ENCODE peak calls at places on chromosomes 4 and X, in five cellular contexts. R, G, C, X and O are unnamed samples.

GRCh38 chrX:146881521-146881920 is 67.0 kb upstream of the CXorf51A start:
- DNase-seq in R (no peak), G (no peak), C (peak), X (no peak), O (peak)

GRCh38 chr4:19224820-19225219 is 1026.9 kb upstream of the SLIT2 start:
- DNase-seq in R (peak), G (peak), C (peak), X (peak), O (peak)

GRCh38 chrX:136295380-136295779 is 5.4 kb upstream of the ADGRG4 start:
- DNase-seq in R (no peak), G (no peak), C (no peak), X (no peak), O (no peak)

GRCh38 chrX:75155830-75156525 is at the start of gene ABCB7:
- DNase-seq in R (peak), G (peak), C (peak), X (peak), O (peak)

GRCh38 chr4:150078041-150078995 is at the start of gene DCLK2:
- DNase-seq in R (peak), G (no peak), C (peak), X (peak), O (peak)

GRCh38 chrX:154715825-154716224 is 35.1 kb downstream of the GAB3 start:
- DNase-seq in R (no peak), G (no peak), C (no peak), X (peak), O (no peak)

GRCh38 chrX:43277879-43278278 is 378.2 kb upstream of the MAOA start:
- DNase-seq in R (no peak), G (no peak), C (no peak), X (no peak), O (no peak)

GRCh38 chr4:2063557-2064275 is 4.6 kb downstream of the NAT8L start:
- DNase-seq in R (no peak), G (no peak), C (no peak), X (no peak), O (no peak)

GRCh38 chr4:180314972-180315371 is 1928.2 kb upstream of the TENM3 start:
- DNase-seq in R (no peak), G (no peak), C (no peak), X (no peak), O (no peak)

GRCh38 chr4:161332696-161333095 is 831.1 kb downstream of the FSTL5 start:
- DNase-seq in R (no peak), G (no peak), C (no peak), X (no peak), O (no peak)

GRCh38 chr4:4368821-4369580 is 17.9 kb upstream of the NSG1 start:
- DNase-seq in R (no peak), G (no peak), C (no peak), X (no peak), O (no peak)

GRCh38 chr4:31411606-31412005 is 691.4 kb downstream of the PCDH7 start:
- DNase-seq in R (peak), G (no peak), C (no peak), X (no peak), O (peak)

GRCh38 chr4:96146686-96147085 is 306.8 kb downstream of the PDHA2 start:
- DNase-seq in R (no peak), G (no peak), C (no peak), X (no peak), O (peak)

GRCh38 chr4:149723065-149723464 is 92.6 kb downstream of the IQCM start:
- DNase-seq in R (no peak), G (no peak), C (no peak), X (no peak), O (no peak)

GRCh38 chr4:151117371-151117962 is 18.0 kb downstream of the RPS3A start:
- DNase-seq in R (peak), G (no peak), C (peak), X (peak), O (peak)

GRCh38 chr4:59120287-59120814 is 2010.2 kb upstream of the IGFBP7 start:
- DNase-seq in R (no peak), G (no peak), C (no peak), X (peak), O (no peak)